ENCODE peak calls at places on chromosomes 1 and 21, in seven cellular contexts. F is endothelial cell of umbilical vein, L is GM23338, Q is neuronal stem cell, R is fibroblast of lung, X is A549, T is mammary epithelial cell. N is an unnamed sample.

GRCh38 chr1:44723496-44724407 is 7.2 kb downstream of the RNU5D-1 start:
- DNase-seq in F (no peak), L (no peak), Q (no peak), R (no peak), X (no peak), T (no peak), N (no peak)

GRCh38 chr1:18948048-18948912 is 8.2 kb downstream of the IFFO2 start:
- DNase-seq in F (no peak), L (no peak), Q (no peak), R (peak), X (no peak), T (peak), N (peak)

GRCh38 chr1:77978969-77979838 is at the start of gene FUBP1:
- DNase-seq in F (peak), L (peak), Q (peak), R (peak), X (peak), T (peak), N (peak)

GRCh38 chr21:38825269-38825668 is 19.5 kb downstream of the ETS2 start:
- DNase-seq in F (no peak), L (no peak), Q (no peak), R (no peak), X (no peak), T (no peak), N (peak)

GRCh38 chr21:34367320-34367935 is 3.6 kb downstream of the KCNE2 start:
- DNase-seq in F (peak), L (peak), Q (no peak), R (peak), X (peak), T (peak), N (peak)

GRCh38 chr1:115412286-115412685 is 74.2 kb upstream of the NGF start:
- DNase-seq in F (no peak), L (no peak), Q (no peak), R (peak), X (no peak), T (peak), N (no peak)

GRCh38 chr1:114002492-114003290 is 23.4 kb downstream of the OLFML3 start:
- DNase-seq in F (no peak), L (peak), Q (no peak), R (no peak), X (no peak), T (no peak), N (peak)

GRCh38 chr1:85734961-85735360 is 26.7 kb upstream of the ZNHIT6 start:
- DNase-seq in F (no peak), L (no peak), Q (no peak), R (no peak), X (no peak), T (no peak), N (no peak)

GRCh38 chr1:43707191-43708005 is at the start of gene ST3GAL3:
- DNase-seq in F (peak), L (peak), Q (peak), R (peak), X (peak), T (peak), N (peak)

GRCh38 chr21:44694776-44695175 is 2.2 kb upstream of the KRTAP10-12 start:
- DNase-seq in F (no peak), L (no peak), Q (no peak), R (no peak), X (no peak), T (no peak), N (no peak)

GRCh38 chr1:197521118-197521739 is 253.2 kb downstream of the CRB1 start:
- DNase-seq in F (peak), L (peak), Q (peak), R (peak), X (peak), T (peak), N (peak)

GRCh38 chr21:25963186-25963585 is 207.4 kb downstream of the APP start:
- DNase-seq in F (peak), L (no peak), Q (no peak), R (peak), X (peak), T (peak), N (peak)

GRCh38 chr21:17231771-17232170 is 281.1 kb upstream of the CXADR start:
- DNase-seq in F (no peak), L (no peak), Q (no peak), R (no peak), X (no peak), T (no peak), N (no peak)

GRCh38 chr1:178918955-178919354 is 48.1 kb upstream of the ANGPTL1 start:
- DNase-seq in F (peak), L (no peak), Q (no peak), R (no peak), X (no peak), T (no peak), N (no peak)

GRCh38 chr1:110559157-110559556 is 40.2 kb upstream of the KCNA10 start:
- DNase-seq in F (no peak), L (no peak), Q (no peak), R (no peak), X (no peak), T (peak), N (no peak)

GRCh38 chr1:46084553-46085448 is 47.6 kb downstream of the PIK3R3 start:
- DNase-seq in F (no peak), L (no peak), Q (no peak), R (peak), X (no peak), T (peak), N (peak)
- H3K4me2 ChIP-seq in F (no peak), L (no peak), Q (no peak), R (no peak), X (peak), T (peak), N (no peak)

GRCh38 chr1:185450123-185450788 is 133.2 kb upstream of the IVNS1ABP start:
- DNase-seq in F (no peak), L (no peak), Q (no peak), R (no peak), X (no peak), T (no peak), N (no peak)
- H3K4me2 ChIP-seq in F (no peak), L (no peak), Q (no peak), R (no peak), X (no peak), T (no peak), N (no peak)

GRCh38 chr1:203282720-203283542 is 22.4 kb upstream of the BTG2 start:
- DNase-seq in F (no peak), L (no peak), Q (no peak), R (no peak), X (no peak), T (no peak), N (no peak)
- H3K4me2 ChIP-seq in F (no peak), L (no peak), Q (no peak), R (no peak), X (no peak), T (no peak), N (no peak)

DNA sequence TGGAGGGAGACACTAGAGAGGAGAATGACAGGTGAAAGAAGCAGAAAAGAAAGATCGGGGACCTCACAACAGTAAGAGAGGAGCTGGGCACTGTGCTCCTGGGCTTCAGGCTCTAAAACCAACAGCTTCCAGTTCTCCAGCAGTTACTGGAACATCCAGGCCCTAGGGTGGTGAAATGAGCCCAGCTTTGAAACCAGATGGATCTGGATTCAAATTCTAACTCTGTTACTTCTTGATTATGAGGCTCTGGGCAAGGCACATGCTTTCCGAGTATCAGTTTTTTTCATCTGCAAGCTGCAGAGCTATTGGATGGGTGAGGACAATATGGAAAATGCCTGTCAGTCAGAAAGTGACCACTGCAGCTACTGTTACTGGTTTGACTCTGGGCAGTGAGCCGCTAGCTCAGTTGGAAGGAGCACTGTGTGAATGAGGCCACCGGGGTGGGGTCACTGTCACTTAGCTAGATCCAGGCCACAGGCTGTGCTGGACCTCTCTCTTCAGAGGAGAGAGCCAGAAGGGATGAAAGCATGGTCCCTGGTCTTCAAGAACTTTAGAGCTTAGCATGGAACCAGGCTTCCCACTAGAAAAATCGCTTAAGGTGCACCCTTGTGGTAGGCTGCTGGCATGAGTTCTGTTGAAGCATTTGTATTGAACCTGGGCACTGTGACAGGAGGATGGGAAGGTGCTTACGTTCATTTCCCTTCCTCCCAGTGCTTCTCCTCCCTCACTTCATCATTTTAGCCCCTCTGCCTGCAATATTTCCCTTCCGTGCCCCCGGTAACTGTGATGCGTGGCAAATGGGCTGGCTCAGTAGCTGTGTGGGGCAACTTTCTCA is 12.2 kb downstream of the PLEKHO1 start:
- DNase-seq in F (no peak), L (peak), Q (no peak), R (peak), X (no peak), T (peak), N (peak)
- H3K4me2 ChIP-seq in F (no peak), L (peak), Q (peak), R (peak), X (no peak), T (peak), N (no peak)

GRCh38 chr1:108884968-108885367 is 8.2 kb downstream of the GPSM2 start:
- DNase-seq in F (no peak), L (no peak), Q (no peak), R (no peak), X (no peak), T (no peak), N (no peak)

GRCh38 chr1:108886292-108886691 is 9.5 kb downstream of the GPSM2 start:
- DNase-seq in F (no peak), L (no peak), Q (no peak), R (no peak), X (no peak), T (no peak), N (no peak)

GRCh38 chr1:108880850-108881249 is 4.1 kb downstream of the GPSM2 start:
- DNase-seq in F (no peak), L (no peak), Q (no peak), R (no peak), X (no peak), T (peak), N (peak)

GRCh38 chr1:108881369-108881768 is 4.6 kb downstream of the GPSM2 start:
- DNase-seq in F (no peak), L (no peak), Q (no peak), R (peak), X (no peak), T (peak), N (peak)

GRCh38 chr1:108882837-108883236 is 6.1 kb downstream of the GPSM2 start:
- DNase-seq in F (no peak), L (no peak), Q (no peak), R (no peak), X (no peak), T (no peak), N (no peak)
- H3K4me2 ChIP-seq in F (no peak), L (no peak), Q (no peak), R (no peak), X (no peak), T (no peak), N (no peak)

DNA sequence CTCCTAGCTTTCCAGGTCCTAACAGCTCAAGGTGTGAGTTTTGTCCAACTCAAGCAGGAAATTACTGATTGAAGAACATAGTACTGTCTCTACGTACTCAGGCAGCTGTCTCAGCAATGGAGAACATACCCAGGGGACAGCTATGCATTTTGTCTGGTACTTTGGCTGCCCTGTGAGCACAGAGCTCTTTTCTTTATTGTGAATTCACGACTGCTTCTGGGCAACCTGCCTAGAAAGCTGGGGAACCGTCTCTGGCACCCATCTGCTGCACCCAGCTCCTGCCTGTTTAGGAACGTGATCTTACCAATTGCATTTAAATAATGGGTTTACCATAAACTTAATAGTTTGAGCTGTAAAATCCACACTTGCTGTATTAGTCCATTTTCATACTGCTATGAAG is 258.1 kb downstream of the HHAT start:
- DNase-seq in F (no peak), L (no peak), Q (no peak), R (peak), X (no peak), T (no peak), N (no peak)
- H3K4me2 ChIP-seq in F (no peak), L (no peak), Q (no peak), R (no peak), X (no peak), T (no peak), N (no peak)

GRCh38 chr1:58159424-58159810 is 387.1 kb downstream of the OMA1 start:
- DNase-seq in F (no peak), L (no peak), Q (no peak), R (no peak), X (no peak), T (no peak), N (no peak)

GRCh38 chr1:58162952-58163550 is 383.5 kb downstream of the OMA1 start:
- DNase-seq in F (peak), L (peak), Q (peak), R (peak), X (peak), T (peak), N (peak)

GRCh38 chr1:58166417-58166816 is 380.1 kb downstream of the OMA1 start:
- DNase-seq in F (no peak), L (no peak), Q (no peak), R (no peak), X (no peak), T (no peak), N (no peak)

GRCh38 chr1:58165073-58165472 is 381.5 kb downstream of the OMA1 start:
- DNase-seq in F (no peak), L (no peak), Q (no peak), R (no peak), X (no peak), T (no peak), N (no peak)
- H3K4me2 ChIP-seq in F (no peak), L (no peak), Q (no peak), R (no peak), X (no peak), T (no peak), N (no peak)

GRCh38 chr1:68294354-68295066 is 62.2 kb upstream of the WLS start:
- DNase-seq in F (no peak), L (no peak), Q (no peak), R (no peak), X (no peak), T (no peak), N (no peak)
- H3K4me2 ChIP-seq in F (no peak), L (peak), Q (peak), R (no peak), X (no peak), T (no peak), N (peak)

GRCh38 chr1:229812693-229813092 is 186.6 kb downstream of the URB2 start:
- DNase-seq in F (no peak), L (no peak), Q (no peak), R (no peak), X (no peak), T (no peak), N (no peak)
- H3K4me2 ChIP-seq in F (no peak), L (no peak), Q (no peak), R (no peak), X (no peak), T (no peak), N (no peak)

N was measured in mesenchymal stem cell.